ENCODE peak calls at places on chromosomes 13 and 19, in four cellular contexts. One of them, this sample, is unnamed.

GRCh38 chr13:110471156-110471832 is 90.2 kb downstream of the RAB20 start:
- DNase-seq in activated naive CD8-positive, alpha-beta T cell treated with anti-CD3 and anti-CD28 coated beads for 36 hours: no peak
- DNase-seq in CD4-positive, alpha-beta memory T cell: no peak
- DNase-seq in neuronal stem cell: no peak
- DNase-seq in this sample: peak

GRCh38 chr19:13763300-13763699 is 1.0 kb upstream of the MRI1 start:
- DNase-seq in activated naive CD8-positive, alpha-beta T cell treated with anti-CD3 and anti-CD28 coated beads for 36 hours: no peak
- DNase-seq in neuronal stem cell: no peak
- DNase-seq in CD4-positive, alpha-beta memory T cell: no peak
- DNase-seq in this sample: peak

GRCh38 chr19:49664171-49665070 is 1.2 kb downstream of the IRF3 start:
- DNase-seq in activated naive CD8-positive, alpha-beta T cell treated with anti-CD3 and anti-CD28 coated beads for 36 hours: peak
- DNase-seq in CD4-positive, alpha-beta memory T cell: peak
- DNase-seq in neuronal stem cell: peak
- DNase-seq in this sample: peak

GRCh38 chr13:26679945-26680516 is 80.6 kb downstream of the GPR12 start:
- DNase-seq in CD4-positive, alpha-beta memory T cell: no peak
- DNase-seq in activated naive CD8-positive, alpha-beta T cell treated with anti-CD3 and anti-CD28 coated beads for 36 hours: no peak
- DNase-seq in neuronal stem cell: no peak
- DNase-seq in this sample: no peak

GRCh38 chr19:18060472-18060871 is 26.3 kb downstream of the IL12RB1 start:
- DNase-seq in activated naive CD8-positive, alpha-beta T cell treated with anti-CD3 and anti-CD28 coated beads for 36 hours: no peak
- DNase-seq in CD4-positive, alpha-beta memory T cell: no peak
- DNase-seq in neuronal stem cell: no peak
- DNase-seq in this sample: no peak

GRCh38 chr19:10118960-10119359 is 739 bp downstream of the EIF3G start:
- DNase-seq in CD4-positive, alpha-beta memory T cell: no peak
- DNase-seq in activated naive CD8-positive, alpha-beta T cell treated with anti-CD3 and anti-CD28 coated beads for 36 hours: no peak
- DNase-seq in neuronal stem cell: no peak
- DNase-seq in this sample: no peak

GRCh38 chr13:82070411-82070810 is 1729.5 kb upstream of the SPRY2 start:
- DNase-seq in neuronal stem cell: no peak
- DNase-seq in CD4-positive, alpha-beta memory T cell: no peak
- DNase-seq in activated naive CD8-positive, alpha-beta T cell treated with anti-CD3 and anti-CD28 coated beads for 36 hours: no peak
- DNase-seq in this sample: no peak

GRCh38 chr13:90055121-90055520 is 1292.4 kb upstream of the MIR17HG start:
- DNase-seq in CD4-positive, alpha-beta memory T cell: no peak
- DNase-seq in activated naive CD8-positive, alpha-beta T cell treated with anti-CD3 and anti-CD28 coated beads for 36 hours: no peak
- DNase-seq in neuronal stem cell: no peak
- DNase-seq in this sample: no peak

GRCh38 chr19:18131841-18132596 is 20.9 kb upstream of the PIK3R2 start:
- DNase-seq in neuronal stem cell: no peak
- DNase-seq in CD4-positive, alpha-beta memory T cell: no peak
- DNase-seq in activated naive CD8-positive, alpha-beta T cell treated with anti-CD3 and anti-CD28 coated beads for 36 hours: peak
- DNase-seq in this sample: no peak

GRCh38 chr19:3510727-3511126 is 4.6 kb downstream of the FZR1 start:
- DNase-seq in neuronal stem cell: no peak
- DNase-seq in CD4-positive, alpha-beta memory T cell: no peak
- DNase-seq in activated naive CD8-positive, alpha-beta T cell treated with anti-CD3 and anti-CD28 coated beads for 36 hours: no peak
- DNase-seq in this sample: no peak

GRCh38 chr19:44722131-44723121 is 23.5 kb downstream of the CEACAM16 start:
- DNase-seq in activated naive CD8-positive, alpha-beta T cell treated with anti-CD3 and anti-CD28 coated beads for 36 hours: peak
- DNase-seq in CD4-positive, alpha-beta memory T cell: no peak
- DNase-seq in neuronal stem cell: no peak
- DNase-seq in this sample: peak

GRCh38 chr13:82933986-82934385 is 948.3 kb downstream of the SLITRK1 start:
- DNase-seq in activated naive CD8-positive, alpha-beta T cell treated with anti-CD3 and anti-CD28 coated beads for 36 hours: no peak
- DNase-seq in CD4-positive, alpha-beta memory T cell: no peak
- DNase-seq in neuronal stem cell: no peak
- DNase-seq in this sample: no peak

GRCh38 chr13:76937416-76937815 is 10.9 kb upstream of the ACOD1 start:
- DNase-seq in CD4-positive, alpha-beta memory T cell: no peak
- DNase-seq in neuronal stem cell: no peak
- DNase-seq in activated naive CD8-positive, alpha-beta T cell treated with anti-CD3 and anti-CD28 coated beads for 36 hours: no peak
- DNase-seq in this sample: no peak

GRCh38 chr19:35592226-35592625 is 6.3 kb downstream of the PMIS2 start:
- DNase-seq in neuronal stem cell: peak
- DNase-seq in CD4-positive, alpha-beta memory T cell: peak
- DNase-seq in activated naive CD8-positive, alpha-beta T cell treated with anti-CD3 and anti-CD28 coated beads for 36 hours: peak
- DNase-seq in this sample: peak

GRCh38 chr13:110907301-110907700 is 7.6 kb downstream of the ANKRD10 start:
- DNase-seq in CD4-positive, alpha-beta memory T cell: no peak
- DNase-seq in neuronal stem cell: no peak
- DNase-seq in activated naive CD8-positive, alpha-beta T cell treated with anti-CD3 and anti-CD28 coated beads for 36 hours: no peak
- DNase-seq in this sample: no peak

GRCh38 chr13:57629821-57630235 is 1.7 kb upstream of the PCDH17 start:
- DNase-seq in CD4-positive, alpha-beta memory T cell: peak
- DNase-seq in activated naive CD8-positive, alpha-beta T cell treated with anti-CD3 and anti-CD28 coated beads for 36 hours: peak
- DNase-seq in neuronal stem cell: peak
- DNase-seq in this sample: peak

GRCh38 chr13:112931028-112931934 is 37.7 kb upstream of the MCF2L start:
- DNase-seq in activated naive CD8-positive, alpha-beta T cell treated with anti-CD3 and anti-CD28 coated beads for 36 hours: no peak
- DNase-seq in CD4-positive, alpha-beta memory T cell: no peak
- DNase-seq in neuronal stem cell: no peak
- DNase-seq in this sample: no peak

GRCh38 chr19:33488826-33489225 is 32.8 kb downstream of the PEPD start:
- DNase-seq in activated naive CD8-positive, alpha-beta T cell treated with anti-CD3 and anti-CD28 coated beads for 36 hours: no peak
- DNase-seq in neuronal stem cell: no peak
- DNase-seq in CD4-positive, alpha-beta memory T cell: no peak
- DNase-seq in this sample: no peak

GRCh38 chr13:19150226-19150625 is 31.4 kb downstream of the TUBA3C start:
- DNase-seq in activated naive CD8-positive, alpha-beta T cell treated with anti-CD3 and anti-CD28 coated beads for 36 hours: no peak
- DNase-seq in neuronal stem cell: no peak
- DNase-seq in CD4-positive, alpha-beta memory T cell: no peak
- DNase-seq in this sample: no peak

GRCh38 chr19:43678512-43678911 is 8.5 kb upstream of the PLAUR start:
- DNase-seq in CD4-positive, alpha-beta memory T cell: no peak
- DNase-seq in neuronal stem cell: no peak
- DNase-seq in activated naive CD8-positive, alpha-beta T cell treated with anti-CD3 and anti-CD28 coated beads for 36 hours: no peak
- DNase-seq in this sample: no peak

GRCh38 chr19:18839465-18840287 is 7.9 kb downstream of the UPF1 start:
- DNase-seq in neuronal stem cell: no peak
- DNase-seq in activated naive CD8-positive, alpha-beta T cell treated with anti-CD3 and anti-CD28 coated beads for 36 hours: no peak
- DNase-seq in CD4-positive, alpha-beta memory T cell: no peak
- DNase-seq in this sample: no peak

GRCh38 chr13:97295279-97296182 is 73.4 kb downstream of the MBNL2 start:
- DNase-seq in CD4-positive, alpha-beta memory T cell: no peak
- DNase-seq in neuronal stem cell: no peak
- DNase-seq in activated naive CD8-positive, alpha-beta T cell treated with anti-CD3 and anti-CD28 coated beads for 36 hours: no peak
- DNase-seq in this sample: no peak

GRCh38 chr19:30106417-30107095 is 164.5 kb downstream of the URI1 start:
- DNase-seq in neuronal stem cell: no peak
- DNase-seq in CD4-positive, alpha-beta memory T cell: no peak
- DNase-seq in activated naive CD8-positive, alpha-beta T cell treated with anti-CD3 and anti-CD28 coated beads for 36 hours: no peak
- DNase-seq in this sample: no peak

GRCh38 chr19:13849991-13850909 is 26.7 kb upstream of the NANOS3 start:
- DNase-seq in activated naive CD8-positive, alpha-beta T cell treated with anti-CD3 and anti-CD28 coated beads for 36 hours: peak
- DNase-seq in CD4-positive, alpha-beta memory T cell: peak
- DNase-seq in neuronal stem cell: no peak
- DNase-seq in this sample: peak

GRCh38 chr13:111954681-111955411 is 112.1 kb upstream of the SOX1 start:
- DNase-seq in CD4-positive, alpha-beta memory T cell: no peak
- DNase-seq in activated naive CD8-positive, alpha-beta T cell treated with anti-CD3 and anti-CD28 coated beads for 36 hours: no peak
- DNase-seq in neuronal stem cell: no peak
- DNase-seq in this sample: no peak

GRCh38 chr13:27476943-27477681 is 26.7 kb upstream of the MTIF3 start:
- DNase-seq in activated naive CD8-positive, alpha-beta T cell treated with anti-CD3 and anti-CD28 coated beads for 36 hours: no peak
- DNase-seq in CD4-positive, alpha-beta memory T cell: peak
- DNase-seq in neuronal stem cell: no peak
- DNase-seq in this sample: peak

GRCh38 chr13:26051231-26052135 is at the start of gene SHISA2:
- DNase-seq in activated naive CD8-positive, alpha-beta T cell treated with anti-CD3 and anti-CD28 coated beads for 36 hours: peak
- DNase-seq in neuronal stem cell: peak
- DNase-seq in CD4-positive, alpha-beta memory T cell: peak
- DNase-seq in this sample: peak

GRCh38 chr19:31066385-31066784 is 282.9 kb downstream of the TSHZ3 start:
- DNase-seq in neuronal stem cell: no peak
- DNase-seq in activated naive CD8-positive, alpha-beta T cell treated with anti-CD3 and anti-CD28 coated beads for 36 hours: no peak
- DNase-seq in CD4-positive, alpha-beta memory T cell: no peak
- DNase-seq in this sample: no peak

GRCh38 chr13:110989331-110989730 is 74.5 kb upstream of the ANKRD10 start:
- DNase-seq in activated naive CD8-positive, alpha-beta T cell treated with anti-CD3 and anti-CD28 coated beads for 36 hours: no peak
- DNase-seq in neuronal stem cell: no peak
- DNase-seq in CD4-positive, alpha-beta memory T cell: no peak
- DNase-seq in this sample: no peak

GRCh38 chr13:107203146-107203847 is 635.4 kb upstream of the ARGLU1 start:
- DNase-seq in CD4-positive, alpha-beta memory T cell: no peak
- DNase-seq in neuronal stem cell: peak
- DNase-seq in activated naive CD8-positive, alpha-beta T cell treated with anti-CD3 and anti-CD28 coated beads for 36 hours: no peak
- DNase-seq in this sample: peak

GRCh38 chr13:60662595-60662994 is 265.6 kb downstream of the TDRD3 start:
- DNase-seq in neuronal stem cell: no peak
- DNase-seq in CD4-positive, alpha-beta memory T cell: no peak
- DNase-seq in activated naive CD8-positive, alpha-beta T cell treated with anti-CD3 and anti-CD28 coated beads for 36 hours: no peak
- DNase-seq in this sample: no peak

GRCh38 chr19:1108291-1109031 is 4.7 kb downstream of the GPX4 start:
- DNase-seq in CD4-positive, alpha-beta memory T cell: no peak
- DNase-seq in neuronal stem cell: no peak
- DNase-seq in activated naive CD8-positive, alpha-beta T cell treated with anti-CD3 and anti-CD28 coated beads for 36 hours: no peak
- DNase-seq in this sample: no peak

GRCh38 chr19:39236527-39236926 is 8.3 kb downstream of the IFNL3 start:
- DNase-seq in activated naive CD8-positive, alpha-beta T cell treated with anti-CD3 and anti-CD28 coated beads for 36 hours: peak
- DNase-seq in neuronal stem cell: no peak
- DNase-seq in CD4-positive, alpha-beta memory T cell: peak
- DNase-seq in this sample: no peak

GRCh38 chr13:24683833-24684599 is 3.8 kb downstream of the ATP12A start:
- DNase-seq in activated naive CD8-positive, alpha-beta T cell treated with anti-CD3 and anti-CD28 coated beads for 36 hours: peak
- DNase-seq in neuronal stem cell: peak
- DNase-seq in CD4-positive, alpha-beta memory T cell: peak
- DNase-seq in this sample: peak